ENCODE peak calls at places on chromosome 16, in four cellular contexts. One of them, this sample, is unnamed.

GRCh38 chr16:79871906-79872305 is 271.4 kb upstream of the MAF start:
- DNase-seq in K562: no peak
- DNase-seq in A549: no peak
- DNase-seq in breast epithelium: no peak
- DNase-seq in this sample: no peak

GRCh38 chr16:27551046-27551445 is 1.1 kb downstream of the KATNIP start:
- DNase-seq in K562: no peak
- DNase-seq in A549: no peak
- DNase-seq in breast epithelium: no peak
- DNase-seq in this sample: no peak

GRCh38 chr16:72819345-72819744 is 228.6 kb downstream of the ZFHX3 start:
- DNase-seq in K562: no peak
- DNase-seq in A549: no peak
- DNase-seq in breast epithelium: no peak
- DNase-seq in this sample: no peak

GRCh38 chr16:81697886-81698635 is 81.0 kb upstream of the PLCG2 start:
- DNase-seq in K562: no peak
- DNase-seq in A549: no peak
- DNase-seq in breast epithelium: no peak
- DNase-seq in this sample: no peak

GRCh38 chr16:27318399-27319256 is 4.9 kb downstream of the IL4R start:
- DNase-seq in K562: no peak
- DNase-seq in A549: no peak
- DNase-seq in breast epithelium: peak
- DNase-seq in this sample: no peak

GRCh38 chr16:64380751-64381150 is 741.1 kb downstream of the CDH11 start:
- DNase-seq in K562: no peak
- DNase-seq in A549: no peak
- DNase-seq in breast epithelium: no peak
- DNase-seq in this sample: no peak

GRCh38 chr16:66521951-66522771 is 27.8 kb downstream of the TK2 start:
- DNase-seq in K562: peak
- DNase-seq in A549: no peak
- DNase-seq in breast epithelium: peak
- DNase-seq in this sample: no peak

GRCh38 chr16:78794581-78795300 is 695.3 kb downstream of the WWOX start:
- DNase-seq in K562: no peak
- DNase-seq in A549: no peak
- DNase-seq in breast epithelium: no peak
- DNase-seq in this sample: no peak

GRCh38 chr16:74737521-74737920 is 36.9 kb upstream of the MLKL start:
- DNase-seq in K562: no peak
- DNase-seq in A549: no peak
- DNase-seq in breast epithelium: no peak
- DNase-seq in this sample: no peak

GRCh38 chr16:21301168-21301894 is 23.2 kb upstream of the CRYM start:
- DNase-seq in K562: peak
- DNase-seq in A549: peak
- DNase-seq in breast epithelium: peak
- DNase-seq in this sample: no peak

GRCh38 chr16:4372315-4372577 is 598 bp downstream of the VASN start:
- DNase-seq in K562: no peak
- DNase-seq in A549: no peak
- DNase-seq in breast epithelium: no peak
- DNase-seq in this sample: no peak

GRCh38 chr16:67783353-67783725 is 23.0 kb downstream of the RANBP10 start:
- DNase-seq in K562: no peak
- DNase-seq in A549: no peak
- DNase-seq in breast epithelium: no peak
- DNase-seq in this sample: no peak

GRCh38 chr16:50210266-50211038 is 55.9 kb upstream of the ADCY7 start:
- DNase-seq in K562: peak
- DNase-seq in A549: peak
- DNase-seq in breast epithelium: peak
- DNase-seq in this sample: no peak

GRCh38 chr16:84574191-84574590 is 43.7 kb downstream of the COTL1 start:
- DNase-seq in K562: no peak
- DNase-seq in A549: no peak
- DNase-seq in breast epithelium: peak
- DNase-seq in this sample: no peak

GRCh38 chr16:50308237-50308965 is 42.0 kb downstream of the ADCY7 start:
- DNase-seq in K562: no peak
- DNase-seq in A549: no peak
- DNase-seq in breast epithelium: no peak
- DNase-seq in this sample: peak

GRCh38 chr16:67241008-67241900 is 6.0 kb downstream of the FHOD1 start:
- DNase-seq in K562: peak
- DNase-seq in A549: peak
- DNase-seq in breast epithelium: peak
- DNase-seq in this sample: no peak

GRCh38 chr16:2038359-2039285 is 9.0 kb downstream of the NTHL1 start:
- DNase-seq in K562: no peak
- DNase-seq in A549: no peak
- DNase-seq in breast epithelium: no peak
- DNase-seq in this sample: no peak
- TF ChIP-seq POLR2A in K562: no peak
- TF ChIP-seq POLR2A in A549: no peak
- TF ChIP-seq POLR2A in breast epithelium: no peak
- TF ChIP-seq POLR2A in this sample: no peak

GRCh38 chr16:14608604-14609003 is 21.5 kb downstream of the PARN start:
- DNase-seq in K562: no peak
- DNase-seq in A549: no peak
- DNase-seq in breast epithelium: peak
- DNase-seq in this sample: no peak

GRCh38 chr16:14611660-14612059 is 18.4 kb downstream of the PARN start:
- DNase-seq in K562: no peak
- DNase-seq in A549: no peak
- DNase-seq in breast epithelium: no peak
- DNase-seq in this sample: no peak

GRCh38 chr16:14608111-14608566 is 21.9 kb downstream of the PARN start:
- DNase-seq in K562: no peak
- DNase-seq in A549: no peak
- DNase-seq in breast epithelium: no peak
- DNase-seq in this sample: no peak

GRCh38 chr16:14606102-14606501 is 24.0 kb downstream of the PARN start:
- DNase-seq in K562: no peak
- DNase-seq in A549: no peak
- DNase-seq in breast epithelium: no peak
- DNase-seq in this sample: no peak

DNA sequence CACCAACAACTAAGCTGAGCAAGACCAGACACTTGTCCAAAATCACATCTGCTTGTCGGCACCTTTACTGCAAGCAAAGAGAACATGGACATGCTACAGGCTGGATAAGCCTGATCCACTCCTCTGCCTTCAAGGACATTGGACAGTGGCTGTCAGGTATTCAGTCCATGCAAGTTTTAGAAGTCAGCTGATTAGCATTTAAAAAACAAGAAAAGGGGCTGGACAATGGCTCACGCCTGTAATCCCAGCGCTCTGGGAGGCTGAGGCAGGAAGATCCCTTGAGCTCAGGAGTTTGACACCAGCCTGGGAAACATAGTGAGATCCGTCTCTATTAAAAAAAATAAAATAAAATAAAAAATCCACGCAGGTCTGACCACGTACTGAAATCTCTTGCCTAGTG is 20.3 kb downstream of the PARN start:
- DNase-seq in K562: no peak
- DNase-seq in A549: no peak
- DNase-seq in breast epithelium: no peak
- DNase-seq in this sample: no peak
- TF ChIP-seq CTCF in K562: no peak
- TF ChIP-seq CTCF in A549: no peak
- TF ChIP-seq CTCF in breast epithelium: no peak
- TF ChIP-seq CTCF in this sample: no peak

DNA sequence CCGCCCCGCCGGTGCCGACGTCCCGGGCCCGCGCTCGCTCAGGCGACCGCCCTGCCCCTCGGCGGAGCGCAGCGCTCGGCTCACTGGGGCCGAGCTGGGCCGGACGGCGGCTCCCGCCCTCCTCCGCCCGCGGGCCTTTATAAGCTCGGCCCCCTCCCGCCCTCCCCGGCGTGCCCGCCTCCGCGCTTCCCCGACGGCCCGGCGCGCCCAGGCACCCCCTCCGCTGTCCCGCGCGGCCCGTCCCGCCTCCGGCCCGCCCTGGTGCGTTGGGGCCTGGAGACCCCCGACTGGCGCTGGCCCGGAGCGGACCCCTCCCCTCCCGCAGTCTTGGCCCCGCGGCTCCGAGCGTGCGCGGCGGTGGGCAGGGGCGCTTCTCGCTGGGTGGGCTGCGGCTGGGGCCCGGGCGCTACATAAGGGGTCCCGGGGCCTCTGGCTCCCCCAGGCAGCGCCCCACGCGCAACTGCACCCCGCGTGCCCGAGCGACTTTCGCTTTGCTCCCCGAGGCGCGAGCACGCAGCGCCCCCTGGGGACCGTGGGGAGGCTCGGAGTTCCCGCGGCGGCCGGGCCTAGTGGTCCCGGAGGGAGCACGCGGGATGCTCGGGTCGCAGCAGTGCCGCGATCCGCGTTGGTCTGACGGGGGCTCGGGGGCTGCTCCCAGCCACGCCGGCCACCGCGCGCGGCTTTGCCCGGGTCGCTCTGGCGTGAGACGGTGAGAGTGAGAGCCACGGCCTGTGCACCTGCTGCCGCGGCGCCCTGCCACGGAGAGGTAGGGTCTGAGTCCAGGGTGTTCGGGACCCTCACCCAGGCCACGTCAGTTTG is at the start of gene PIEZO1:
- DNase-seq in K562: peak
- DNase-seq in A549: peak
- DNase-seq in breast epithelium: no peak
- DNase-seq in this sample: no peak
- TF ChIP-seq POLR2A in K562: no peak
- TF ChIP-seq POLR2A in A549: peak
- TF ChIP-seq POLR2A in breast epithelium: no peak
- TF ChIP-seq POLR2A in this sample: no peak

GRCh38 chr16:15051387-15051951 is 4.4 kb downstream of the NTAN1 start:
- DNase-seq in K562: no peak
- DNase-seq in A549: no peak
- DNase-seq in breast epithelium: no peak
- DNase-seq in this sample: no peak

GRCh38 chr16:15049581-15050180 is 6.2 kb downstream of the NTAN1 start:
- DNase-seq in K562: no peak
- DNase-seq in A549: no peak
- DNase-seq in breast epithelium: no peak
- DNase-seq in this sample: no peak

GRCh38 chr16:15043344-15043743 is 12.5 kb downstream of the NTAN1 start:
- DNase-seq in K562: no peak
- DNase-seq in A549: no peak
- DNase-seq in breast epithelium: no peak
- DNase-seq in this sample: no peak

GRCh38 chr16:15044286-15044685 is 11.6 kb downstream of the NTAN1 start:
- DNase-seq in K562: no peak
- DNase-seq in A549: no peak
- DNase-seq in breast epithelium: no peak
- DNase-seq in this sample: no peak

GRCh38 chr16:15046692-15047376 is 9.0 kb downstream of the NTAN1 start:
- DNase-seq in K562: peak
- DNase-seq in A549: no peak
- DNase-seq in breast epithelium: no peak
- DNase-seq in this sample: no peak
- TF ChIP-seq CTCF in K562: peak
- TF ChIP-seq CTCF in A549: no peak
- TF ChIP-seq CTCF in breast epithelium: no peak
- TF ChIP-seq CTCF in this sample: no peak

GRCh38 chr16:58652741-58653140 is 23.1 kb upstream of the CNOT1 start:
- DNase-seq in K562: no peak
- DNase-seq in A549: no peak
- DNase-seq in breast epithelium: no peak
- DNase-seq in this sample: no peak
- TF ChIP-seq POLR2A in K562: no peak
- TF ChIP-seq POLR2A in A549: no peak
- TF ChIP-seq POLR2A in breast epithelium: no peak
- TF ChIP-seq POLR2A in this sample: no peak

DNA sequence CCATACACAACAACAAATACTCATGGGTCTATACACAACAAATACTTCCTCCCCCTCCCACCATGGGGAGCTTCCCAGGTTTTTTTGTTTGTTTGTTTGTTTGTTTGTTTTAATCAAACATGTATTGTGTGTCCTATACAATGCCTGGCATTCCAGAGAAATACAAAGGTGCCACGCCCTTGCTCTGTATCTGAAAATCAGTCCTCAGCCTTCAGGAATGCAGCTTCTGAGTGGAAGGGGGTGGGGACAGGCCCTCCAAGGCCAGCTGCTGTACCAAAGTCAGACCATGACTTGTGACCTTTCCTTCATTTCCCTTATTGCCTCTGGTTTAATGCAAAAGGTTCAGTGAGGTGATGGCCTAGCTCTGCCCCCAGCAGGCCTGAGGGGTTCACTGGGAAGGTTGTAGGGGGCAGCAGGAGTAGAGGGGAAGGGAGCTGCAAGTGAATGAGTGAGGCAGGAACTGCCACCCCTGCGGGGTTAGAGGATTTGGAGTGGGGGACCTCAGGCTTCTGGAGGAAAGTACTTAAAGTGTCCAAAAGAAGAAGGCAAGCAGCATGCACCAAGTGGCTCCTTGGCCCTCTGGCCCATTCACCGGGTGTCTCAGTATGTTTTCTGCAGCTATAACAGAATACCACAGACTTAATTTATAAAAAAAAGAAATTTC is 105.2 kb downstream of the CLEC16A start:
- DNase-seq in K562: no peak
- DNase-seq in A549: peak
- DNase-seq in breast epithelium: no peak
- DNase-seq in this sample: no peak
- TF ChIP-seq CTCF in K562: no peak
- TF ChIP-seq CTCF in A549: no peak
- TF ChIP-seq CTCF in breast epithelium: no peak
- TF ChIP-seq CTCF in this sample: no peak

GRCh38 chr16:22313141-22313781 is 16.1 kb downstream of the POLR3E start:
- DNase-seq in K562: no peak
- DNase-seq in A549: no peak
- DNase-seq in breast epithelium: no peak
- DNase-seq in this sample: no peak
- TF ChIP-seq POLR2A in K562: no peak
- TF ChIP-seq POLR2A in A549: no peak
- TF ChIP-seq POLR2A in breast epithelium: no peak
- TF ChIP-seq POLR2A in this sample: no peak

GRCh38 chr16:86819523-86819887 is 241.2 kb downstream of the FOXL1 start:
- DNase-seq in K562: no peak
- DNase-seq in A549: no peak
- DNase-seq in breast epithelium: no peak
- DNase-seq in this sample: no peak
- TF ChIP-seq CTCF in K562: no peak
- TF ChIP-seq CTCF in A549: no peak
- TF ChIP-seq CTCF in breast epithelium: no peak
- TF ChIP-seq CTCF in this sample: no peak

GRCh38 chr16:88759245-88759975 is 25.6 kb downstream of the PIEZO1 start:
- DNase-seq in K562: no peak
- DNase-seq in A549: no peak
- DNase-seq in breast epithelium: no peak
- DNase-seq in this sample: no peak
- TF ChIP-seq POLR2A in K562: no peak
- TF ChIP-seq POLR2A in A549: no peak
- TF ChIP-seq POLR2A in breast epithelium: no peak
- TF ChIP-seq POLR2A in this sample: no peak

GRCh38 chr16:77660311-77660710 is 62.0 kb upstream of the NUDT7 start:
- DNase-seq in K562: peak
- DNase-seq in A549: peak
- DNase-seq in breast epithelium: no peak
- DNase-seq in this sample: no peak
- TF ChIP-seq CTCF in K562: peak
- TF ChIP-seq CTCF in A549: peak
- TF ChIP-seq CTCF in breast epithelium: no peak
- TF ChIP-seq CTCF in this sample: peak

This sample was measured in vagina.